ENCODE peak calls at places on chromosome 21, in seven cellular contexts. A is tibial nerve; W is stimulated activated CD4-positive, alpha-beta T cell treated with anti-CD3 and anti-CD28 coated beads, Interleukin-12 subunit alpha, Interleukin-12 subunit beta, amount 100 ng/mL, for 24 hours; O is SHP77; M is thoracic aorta; K is midbrain; D is H7. L is an unnamed sample.
A peak's percentile ranks its signal among the peaks of the same experiment; 100 is the strongest.

GRCh38 chr21:35075546-35075945 is 26.4 kb upstream of the RUNX1 start:
- DNase-seq in A (no peak), W (no peak), O (no peak), M (no peak), K (peak; percentile 4), D (no peak), L (no peak)

GRCh38 chr21:42129300-42130266 is 58.5 kb downstream of the UMODL1 start:
- DNase-seq in A (no peak), W (no peak), O (no peak), M (no peak), K (no peak), D (no peak), L (no peak)

GRCh38 chr21:41250519-41250918 is 66.1 kb upstream of the FAM3B start:
- DNase-seq in A (no peak), W (no peak), O (no peak), M (no peak), K (no peak), D (no peak), L (no peak)

GRCh38 chr21:15006594-15007230 is 58.1 kb downstream of the NRIP1 start:
- DNase-seq in A (no peak), W (no peak), O (no peak), M (no peak), K (no peak), D (no peak), L (no peak)

GRCh38 chr21:17925900-17926299 is 106.7 kb upstream of the C21orf91 start:
- DNase-seq in A (no peak), W (no peak), O (no peak), M (no peak), K (peak; percentile 15), D (no peak), L (no peak)

GRCh38 chr21:45293726-45294401 is 6.2 kb upstream of the POFUT2 start:
- DNase-seq in A (peak; percentile 13), W (no peak), O (no peak), M (no peak), K (no peak), D (peak; percentile 71), L (no peak)

GRCh38 chr21:40049031-40049958 is 182.1 kb downstream of the PCP4 start:
- DNase-seq in A (no peak), W (no peak), O (no peak), M (peak; percentile 40), K (no peak), D (peak; percentile 28), L (no peak)

GRCh38 chr21:45252448-45252925 is 35.2 kb downstream of the POFUT2 start:
- DNase-seq in A (no peak), W (no peak), O (no peak), M (no peak), K (no peak), D (peak; percentile 28), L (no peak)

GRCh38 chr21:46089285-46089684 is 8.6 kb upstream of the COL6A2 start:
- DNase-seq in A (no peak), W (no peak), O (no peak), M (no peak), K (no peak), D (peak; percentile 26), L (no peak)

GRCh38 chr21:45640001-45640887 is 3.3 kb upstream of the PCBP3 start:
- DNase-seq in A (no peak), W (no peak), O (no peak), M (no peak), K (no peak), D (peak; percentile 70), L (no peak)

GRCh38 chr21:17921579-17922530 is 102.7 kb upstream of the C21orf91 start:
- DNase-seq in A (no peak), W (no peak), O (no peak), M (no peak), K (no peak), D (no peak), L (no peak)

GRCh38 chr21:41952568-41953248 is 1.1 kb downstream of the C2CD2 start:
- DNase-seq in A (no peak), W (no peak), O (no peak), M (no peak), K (no peak), D (peak; percentile 77), L (no peak)

GRCh38 chr21:37871121-37871862 is 45.0 kb downstream of the KCNJ6 start:
- DNase-seq in A (no peak), W (no peak), O (no peak), M (no peak), K (no peak), D (no peak), L (no peak)

GRCh38 chr21:36692125-36692843 is 6.6 kb upstream of the SIM2 start:
- DNase-seq in A (no peak), W (no peak), O (no peak), M (no peak), K (no peak), D (peak; percentile 32), L (no peak)

GRCh38 chr21:18954415-18954972 is 550.9 kb upstream of the TMPRSS15 start:
- DNase-seq in A (no peak), W (no peak), O (no peak), M (no peak), K (no peak), D (no peak), L (no peak)

GRCh38 chr21:45923146-45923545 is 58.4 kb upstream of the COL6A1 start:
- DNase-seq in A (peak; percentile 59), W (peak; percentile 38), O (peak; percentile 10), M (no peak), K (peak; percentile 80), D (peak; percentile 90), L (peak; percentile 43)

GRCh38 chr21:32889596-32889995 is 118.0 kb upstream of the PAXBP1 start:
- DNase-seq in A (no peak), W (no peak), O (no peak), M (no peak), K (no peak), D (no peak), L (no peak)

GRCh38 chr21:37687001-37687400 is 229.3 kb downstream of the KCNJ6 start:
- DNase-seq in A (no peak), W (no peak), O (no peak), M (no peak), K (no peak), D (peak; percentile 37), L (no peak)

GRCh38 chr21:38264581-38264980 is 7.8 kb downstream of the KCNJ15 start:
- DNase-seq in A (no peak), W (no peak), O (no peak), M (no peak), K (no peak), D (no peak), L (no peak)

GRCh38 chr21:29991624-29992023 is 51.8 kb upstream of the GRIK1 start:
- DNase-seq in A (no peak), W (no peak), O (no peak), M (no peak), K (no peak), D (peak; percentile 32), L (no peak)

GRCh38 chr21:21845901-21846396 is 847.7 kb downstream of the NCAM2 start:
- DNase-seq in A (no peak), W (no peak), O (no peak), M (no peak), K (no peak), D (no peak), L (no peak)

GRCh38 chr21:15063821-15064575 is 802 bp downstream of the NRIP1 start:
- DNase-seq in A (peak; percentile 22), W (no peak), O (no peak), M (no peak), K (peak; percentile 63), D (peak; percentile 75), L (no peak)